ENCODE peak calls at places on chromosomes 2 and 18, in ten cellular contexts. B is naive thymus-derived CD8-positive, alpha-beta T cell; C is activated naive CD8-positive, alpha-beta T cell treated with anti-CD3 and anti-CD28 coated beads for 36 hours; G is T-helper 2 cell; U is AG08396; D is cardiac fibroblast; F is EL; V is nephron progenitor cell; O is AG10803; L is endothelial cell. Y is an unnamed sample.

GRCh38 chr2:17709897-17710296 is 43.7 kb downstream of the SMC6 start:
- DNase-seq in D (no peak), C (no peak), O (peak), F (no peak), U (no peak), B (no peak), V (no peak), G (no peak), L (no peak), Y (no peak)

GRCh38 chr2:219630770-219631405 is 3.5 kb downstream of the SLC4A3 start:
- DNase-seq in F (no peak), C (no peak), D (no peak), B (no peak), V (no peak), G (no peak), O (no peak), U (no peak), L (peak), Y (no peak)

GRCh38 chr18:34976899-34977786 is 64.1 kb upstream of the MAPRE2 start:
- DNase-seq in O (no peak), L (peak), B (peak), F (peak), C (peak), D (peak), U (peak), V (peak), G (peak), Y (peak)

GRCh38 chr2:46230115-46230571 is 67.1 kb upstream of the EPAS1 start:
- DNase-seq in B (no peak), D (no peak), U (no peak), C (no peak), G (no peak), V (no peak), O (no peak), L (no peak), F (no peak), Y (no peak)

GRCh38 chr18:49926076-49926745 is 112.9 kb upstream of the ACAA2 start:
- DNase-seq in D (no peak), F (no peak), G (no peak), L (no peak), B (no peak), U (no peak), O (no peak), V (no peak), C (no peak), Y (no peak)

GRCh38 chr2:149329470-149330126 is 789 bp upstream of the LYPD6 start:
- DNase-seq in O (peak), L (peak), D (peak), V (peak), G (no peak), C (no peak), U (peak), B (no peak), F (peak), Y (peak)

GRCh38 chr2:40451926-40452605 is at the start of gene SLC8A1:
- DNase-seq in V (peak), B (no peak), L (peak), F (peak), C (peak), O (peak), G (no peak), D (peak), U (peak), Y (no peak)

GRCh38 chr2:169997140-169997887 is 170.1 kb downstream of the UBR3 start:
- DNase-seq in L (no peak), V (no peak), G (no peak), C (no peak), B (no peak), U (no peak), D (no peak), F (no peak), O (no peak), Y (no peak)

GRCh38 chr2:217980036-217980435 is 22.8 kb downstream of the TNS1 start:
- DNase-seq in V (no peak), O (peak), L (no peak), D (no peak), C (no peak), F (peak), B (no peak), G (no peak), U (no peak), Y (peak)

GRCh38 chr2:46332686-46333281 is 35.6 kb downstream of the EPAS1 start:
- DNase-seq in C (no peak), F (peak), D (no peak), L (no peak), U (no peak), G (no peak), V (no peak), O (peak), B (no peak), Y (peak)

GRCh38 chr2:143030127-143030526 is 99.1 kb upstream of the ARHGAP15 start:
- DNase-seq in V (no peak), L (no peak), G (no peak), F (no peak), O (no peak), C (no peak), U (no peak), D (no peak), B (no peak), Y (no peak)

GRCh38 chr2:63494968-63495367 is 93.3 kb downstream of the WDPCP start:
- DNase-seq in D (no peak), C (no peak), G (no peak), F (no peak), V (no peak), O (no peak), U (no peak), B (no peak), L (no peak), Y (no peak)

GRCh38 chr2:205972113-205972512 is 113.9 kb downstream of the INO80D start:
- DNase-seq in F (no peak), V (no peak), U (no peak), L (no peak), B (no peak), D (no peak), C (no peak), G (no peak), O (no peak), Y (no peak)

GRCh38 chr2:142286618-142287017 is 155.8 kb upstream of the LRP1B start:
- DNase-seq in O (no peak), V (peak), G (no peak), C (no peak), D (no peak), L (peak), B (no peak), F (no peak), U (no peak), Y (no peak)

Y was measured in foreskin fibroblast.